ENCODE peak calls at places on chromosomes 11 and 22, in nine cellular contexts. One of them, this sample, is unnamed.

GRCh38 chr11:99268895-99269294 is 248.1 kb downstream of the CNTN5 start:
- DNase-seq in cardiac muscle cell: peak; percentile 14
- DNase-seq in adrenal gland: no peak
- DNase-seq in hepatocyte: no peak
- DNase-seq in Caco-2: no peak
- DNase-seq in tibial artery: no peak
- DNase-seq in A549: no peak
- DNase-seq in thoracic aorta: no peak
- DNase-seq in left ventricle myocardium inferior: no peak
- DNase-seq in this sample: no peak

GRCh38 chr11:115342142-115342541 is 162.1 kb downstream of the CADM1 start:
- DNase-seq in left ventricle myocardium inferior: no peak
- DNase-seq in thoracic aorta: no peak
- DNase-seq in Caco-2: no peak
- DNase-seq in tibial artery: no peak
- DNase-seq in adrenal gland: no peak
- DNase-seq in cardiac muscle cell: no peak
- DNase-seq in hepatocyte: no peak
- DNase-seq in A549: no peak
- DNase-seq in this sample: no peak

GRCh38 chr11:45918331-45918941 is 759 bp upstream of the PEX16 start:
- DNase-seq in Caco-2: peak; percentile 89
- DNase-seq in hepatocyte: peak; percentile 84
- DNase-seq in tibial artery: peak; percentile 82
- DNase-seq in left ventricle myocardium inferior: peak; percentile 87
- DNase-seq in thoracic aorta: peak; percentile 33
- DNase-seq in adrenal gland: peak; percentile 85
- DNase-seq in cardiac muscle cell: peak; percentile 84
- DNase-seq in A549: peak; percentile 91
- DNase-seq in this sample: peak; percentile 24

GRCh38 chr22:39658367-39658766 is 87.8 kb downstream of the CACNA1I start:
- DNase-seq in adrenal gland: no peak
- DNase-seq in A549: peak; percentile 16
- DNase-seq in Caco-2: no peak
- DNase-seq in cardiac muscle cell: no peak
- DNase-seq in tibial artery: no peak
- DNase-seq in left ventricle myocardium inferior: no peak
- DNase-seq in hepatocyte: no peak
- DNase-seq in thoracic aorta: no peak
- DNase-seq in this sample: no peak

GRCh38 chr11:116284930-116285329 is 487.9 kb downstream of the BUD13 start:
- DNase-seq in adrenal gland: no peak
- DNase-seq in thoracic aorta: no peak
- DNase-seq in A549: no peak
- DNase-seq in left ventricle myocardium inferior: no peak
- DNase-seq in Caco-2: no peak
- DNase-seq in tibial artery: no peak
- DNase-seq in cardiac muscle cell: no peak
- DNase-seq in hepatocyte: no peak
- DNase-seq in this sample: no peak

GRCh38 chr11:83044958-83045712 is 26.6 kb downstream of the RAB30 start:
- DNase-seq in Caco-2: no peak
- DNase-seq in A549: peak; percentile 87
- DNase-seq in thoracic aorta: no peak
- DNase-seq in hepatocyte: no peak
- DNase-seq in cardiac muscle cell: no peak
- DNase-seq in adrenal gland: peak; percentile 38
- DNase-seq in tibial artery: no peak
- DNase-seq in left ventricle myocardium inferior: no peak
- DNase-seq in this sample: peak; percentile 64

GRCh38 chr11:67572305-67572704 is 11.3 kb upstream of the GSTP1 start:
- DNase-seq in Caco-2: no peak
- DNase-seq in thoracic aorta: no peak
- DNase-seq in adrenal gland: no peak
- DNase-seq in hepatocyte: no peak
- DNase-seq in tibial artery: no peak
- DNase-seq in left ventricle myocardium inferior: no peak
- DNase-seq in cardiac muscle cell: no peak
- DNase-seq in A549: no peak
- DNase-seq in this sample: no peak

GRCh38 chr11:65640483-65641207 is 2.7 kb downstream of the SIPA1 start:
- DNase-seq in left ventricle myocardium inferior: peak; percentile 64
- DNase-seq in cardiac muscle cell: no peak
- DNase-seq in tibial artery: peak; percentile 54
- DNase-seq in Caco-2: no peak
- DNase-seq in thoracic aorta: no peak
- DNase-seq in hepatocyte: no peak
- DNase-seq in adrenal gland: peak; percentile 66
- DNase-seq in A549: no peak
- DNase-seq in this sample: no peak

GRCh38 chr11:45333023-45333422 is 46.9 kb upstream of the SYT13 start:
- DNase-seq in Caco-2: no peak
- DNase-seq in tibial artery: no peak
- DNase-seq in left ventricle myocardium inferior: no peak
- DNase-seq in thoracic aorta: no peak
- DNase-seq in cardiac muscle cell: no peak
- DNase-seq in A549: no peak
- DNase-seq in adrenal gland: no peak
- DNase-seq in hepatocyte: no peak
- DNase-seq in this sample: no peak

GRCh38 chr22:29704528-29705285 is 15.1 kb upstream of the CABP7 start:
- DNase-seq in Caco-2: no peak
- DNase-seq in adrenal gland: peak; percentile 54
- DNase-seq in thoracic aorta: no peak
- DNase-seq in tibial artery: no peak
- DNase-seq in left ventricle myocardium inferior: no peak
- DNase-seq in hepatocyte: peak; percentile 56
- DNase-seq in cardiac muscle cell: no peak
- DNase-seq in A549: no peak
- DNase-seq in this sample: peak; percentile 24

GRCh38 chr11:36363361-36364272 is 67.5 kb downstream of the PRR5L start:
- DNase-seq in thoracic aorta: no peak
- DNase-seq in left ventricle myocardium inferior: no peak
- DNase-seq in hepatocyte: peak; percentile 37
- DNase-seq in cardiac muscle cell: peak; percentile 22
- DNase-seq in Caco-2: no peak
- DNase-seq in A549: no peak
- DNase-seq in tibial artery: no peak
- DNase-seq in adrenal gland: no peak
- DNase-seq in this sample: no peak

GRCh38 chr22:29154364-29155048 is 51.2 kb upstream of the EMID1 start:
- DNase-seq in tibial artery: peak; percentile 61
- DNase-seq in left ventricle myocardium inferior: peak; percentile 73
- DNase-seq in cardiac muscle cell: peak; percentile 84
- DNase-seq in thoracic aorta: peak; percentile 25
- DNase-seq in adrenal gland: peak; percentile 77
- DNase-seq in Caco-2: peak; percentile 82
- DNase-seq in hepatocyte: peak; percentile 86
- DNase-seq in A549: peak; percentile 35
- DNase-seq in this sample: peak; percentile 15

GRCh38 chr11:103608566-103608965 is 427.9 kb upstream of the DDI1 start:
- DNase-seq in tibial artery: no peak
- DNase-seq in hepatocyte: no peak
- DNase-seq in A549: no peak
- DNase-seq in Caco-2: no peak
- DNase-seq in cardiac muscle cell: no peak
- DNase-seq in thoracic aorta: no peak
- DNase-seq in adrenal gland: no peak
- DNase-seq in left ventricle myocardium inferior: no peak
- DNase-seq in this sample: no peak

GRCh38 chr22:38203855-38204497 is 2.2 kb downstream of the MAFF start:
- DNase-seq in cardiac muscle cell: no peak
- DNase-seq in thoracic aorta: no peak
- DNase-seq in Caco-2: no peak
- DNase-seq in tibial artery: no peak
- DNase-seq in adrenal gland: no peak
- DNase-seq in left ventricle myocardium inferior: no peak
- DNase-seq in hepatocyte: no peak
- DNase-seq in A549: no peak
- DNase-seq in this sample: no peak

GRCh38 chr11:128913806-128914205 is 22.6 kb downstream of the KCNJ5 start:
- DNase-seq in A549: no peak
- DNase-seq in thoracic aorta: no peak
- DNase-seq in cardiac muscle cell: no peak
- DNase-seq in tibial artery: no peak
- DNase-seq in Caco-2: no peak
- DNase-seq in adrenal gland: no peak
- DNase-seq in hepatocyte: no peak
- DNase-seq in left ventricle myocardium inferior: no peak
- DNase-seq in this sample: no peak

GRCh38 chr22:46159212-46159611 is 8.9 kb downstream of the PPARA start:
- DNase-seq in tibial artery: no peak
- DNase-seq in adrenal gland: no peak
- DNase-seq in cardiac muscle cell: no peak
- DNase-seq in left ventricle myocardium inferior: no peak
- DNase-seq in Caco-2: no peak
- DNase-seq in hepatocyte: no peak
- DNase-seq in thoracic aorta: no peak
- DNase-seq in A549: no peak
- DNase-seq in this sample: no peak

GRCh38 chr11:76670475-76671235 is at the start of gene LRRC32:
- DNase-seq in adrenal gland: peak; percentile 63
- DNase-seq in thoracic aorta: no peak
- DNase-seq in tibial artery: peak; percentile 56
- DNase-seq in hepatocyte: peak; percentile 55
- DNase-seq in Caco-2: peak; percentile 38
- DNase-seq in left ventricle myocardium inferior: peak; percentile 75
- DNase-seq in A549: no peak
- DNase-seq in cardiac muscle cell: peak; percentile 54
- DNase-seq in this sample: no peak

GRCh38 chr22:50294319-50294656 is 13.2 kb downstream of the PLXNB2 start:
- DNase-seq in thoracic aorta: no peak
- DNase-seq in adrenal gland: no peak
- DNase-seq in tibial artery: no peak
- DNase-seq in A549: no peak
- DNase-seq in hepatocyte: no peak
- DNase-seq in left ventricle myocardium inferior: no peak
- DNase-seq in Caco-2: no peak
- DNase-seq in cardiac muscle cell: no peak
- DNase-seq in this sample: no peak

GRCh38 chr11:110972640-110973039 is 260.4 kb upstream of the ARHGAP20 start:
- DNase-seq in Caco-2: no peak
- DNase-seq in left ventricle myocardium inferior: no peak
- DNase-seq in tibial artery: no peak
- DNase-seq in cardiac muscle cell: no peak
- DNase-seq in adrenal gland: peak; percentile 72
- DNase-seq in thoracic aorta: no peak
- DNase-seq in A549: no peak
- DNase-seq in hepatocyte: peak; percentile 51
- DNase-seq in this sample: peak; percentile 68
- H3K4me3 ChIP-seq in Caco-2: no peak overlapping the region
- H3K4me3 ChIP-seq in left ventricle myocardium inferior: no peak overlapping the region
- H3K4me3 ChIP-seq in tibial artery: no peak overlapping the region
- H3K4me3 ChIP-seq in cardiac muscle cell: no peak overlapping the region
- H3K4me3 ChIP-seq in adrenal gland: no peak overlapping the region
- H3K4me3 ChIP-seq in thoracic aorta: no peak overlapping the region
- H3K4me3 ChIP-seq in A549: no peak overlapping the region
- H3K4me3 ChIP-seq in hepatocyte: no peak overlapping the region
- H3K4me3 ChIP-seq in this sample: no peak overlapping the region

DNA sequence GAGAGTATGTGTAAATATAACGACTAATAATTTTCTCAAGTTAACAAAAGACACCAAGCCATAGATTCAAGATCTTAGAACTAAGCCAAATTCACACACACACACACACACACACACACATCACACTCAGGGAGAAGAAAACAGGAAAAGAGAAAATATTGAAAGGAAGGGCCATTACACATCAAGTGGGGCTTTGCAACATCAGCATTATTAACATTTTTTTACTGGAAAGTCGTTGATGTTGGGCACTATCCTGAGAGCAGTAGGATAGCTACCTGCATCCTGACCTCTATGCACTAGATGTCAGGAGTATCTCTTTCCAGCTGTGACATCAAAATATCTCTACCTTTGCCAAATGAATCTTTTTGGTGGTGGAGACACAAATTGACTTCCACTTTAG is 8.9 kb downstream of the OR5D16 start:
- DNase-seq in adrenal gland: no peak
- DNase-seq in thoracic aorta: no peak
- DNase-seq in Caco-2: no peak
- DNase-seq in tibial artery: no peak
- DNase-seq in hepatocyte: no peak
- DNase-seq in left ventricle myocardium inferior: no peak
- DNase-seq in A549: no peak
- DNase-seq in cardiac muscle cell: no peak
- DNase-seq in this sample: no peak
- H3K9me3 ChIP-seq in adrenal gland: no peaks in the 10 kb centered on the region
- H3K9me3 ChIP-seq in thoracic aorta: no peaks in the 10 kb centered on the region
- H3K9me3 ChIP-seq in Caco-2: no peaks in the 10 kb centered on the region
- H3K9me3 ChIP-seq in tibial artery: no peaks in the 10 kb centered on the region
- H3K9me3 ChIP-seq in hepatocyte: peaks cover 11% of the 10 kb centered on the region
- H3K9me3 ChIP-seq in left ventricle myocardium inferior: peaks cover 6% of the 10 kb centered on the region
- H3K9me3 ChIP-seq in A549: no peaks in the 10 kb centered on the region
- H3K9me3 ChIP-seq in cardiac muscle cell: no peaks in the 10 kb centered on the region
- H3K9me3 ChIP-seq in this sample: peaks cover 3% of the 10 kb centered on the region

DNA sequence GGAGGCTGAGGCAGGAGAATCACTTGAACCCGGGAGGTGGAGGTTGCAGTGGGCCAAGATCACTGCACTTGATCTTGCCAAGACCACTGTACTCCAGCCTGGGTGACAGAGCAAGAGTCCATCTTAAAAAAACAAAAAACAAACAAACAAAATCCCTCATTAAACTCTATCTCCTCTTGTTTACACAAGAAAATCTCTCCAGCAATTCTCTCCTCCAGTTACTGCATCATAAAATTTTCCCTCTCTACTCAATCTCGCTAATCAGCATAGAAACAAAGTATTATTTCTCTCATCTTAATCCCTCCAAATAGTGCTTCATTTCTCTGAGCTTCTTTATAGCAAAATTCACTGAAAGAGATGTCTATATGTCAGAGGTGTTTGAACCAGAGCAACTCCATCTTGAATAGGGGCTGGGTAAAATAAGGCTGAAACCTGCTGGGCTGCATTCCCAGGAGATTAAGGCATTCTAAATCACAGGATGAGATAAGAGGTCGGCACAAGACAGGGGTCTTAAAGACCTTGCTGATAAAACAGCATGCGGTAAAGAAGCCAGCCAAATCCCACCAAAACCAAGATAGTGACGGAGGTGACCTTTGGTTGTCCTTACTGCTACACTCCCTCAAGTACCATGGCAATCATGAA is 19.8 kb downstream of the MTMR2 start:
- DNase-seq in adrenal gland: no peak
- DNase-seq in tibial artery: no peak
- DNase-seq in cardiac muscle cell: no peak
- DNase-seq in A549: no peak
- DNase-seq in thoracic aorta: no peak
- DNase-seq in hepatocyte: no peak
- DNase-seq in left ventricle myocardium inferior: no peak
- DNase-seq in Caco-2: peak; percentile 86
- DNase-seq in this sample: no peak
- TF ChIP-seq CTCF in adrenal gland: no peak
- TF ChIP-seq CTCF in tibial artery: no peak
- TF ChIP-seq CTCF in cardiac muscle cell: no peak
- TF ChIP-seq CTCF in A549: no peak
- TF ChIP-seq CTCF in thoracic aorta: no peak
- TF ChIP-seq CTCF in hepatocyte: no peak
- TF ChIP-seq CTCF in left ventricle myocardium inferior: no peak
- TF ChIP-seq CTCF in Caco-2: no peak
- TF ChIP-seq CTCF in this sample: no peak

GRCh38 chr22:26796785-26797184 is 139.4 kb downstream of the MIAT start:
- DNase-seq in thoracic aorta: no peak
- DNase-seq in hepatocyte: no peak
- DNase-seq in tibial artery: no peak
- DNase-seq in A549: no peak
- DNase-seq in adrenal gland: no peak
- DNase-seq in Caco-2: no peak
- DNase-seq in left ventricle myocardium inferior: no peak
- DNase-seq in cardiac muscle cell: no peak
- DNase-seq in this sample: no peak
- H3K4me3 ChIP-seq in thoracic aorta: no peak overlapping the region
- H3K4me3 ChIP-seq in hepatocyte: no peak overlapping the region
- H3K4me3 ChIP-seq in tibial artery: no peak overlapping the region
- H3K4me3 ChIP-seq in A549: no peak overlapping the region
- H3K4me3 ChIP-seq in adrenal gland: no peak overlapping the region
- H3K4me3 ChIP-seq in Caco-2: no peak overlapping the region
- H3K4me3 ChIP-seq in left ventricle myocardium inferior: no peak overlapping the region
- H3K4me3 ChIP-seq in cardiac muscle cell: no peak overlapping the region
- H3K4me3 ChIP-seq in this sample: no peak overlapping the region

This sample was measured in AG04450.